ENCODE peak calls at places on chromosomes 7 and 10, in seven cellular contexts. X is heart left ventricle, N is uterus, D is kidney epithelial cell, V is astrocyte of the spinal cord, R is dorsolateral prefrontal cortex, O is nephron progenitor cell. E is an unnamed sample.

GRCh38 chr7:52413051-52413450 is 622.4 kb upstream of the POM121L12 start:
- DNase-seq in X (no peak), N (no peak), D (no peak), V (no peak), R (no peak), O (no peak), E (no peak)

GRCh38 chr10:102208311-102209035 is 17.6 kb upstream of the ELOVL3 start:
- DNase-seq in X (no peak), N (no peak), D (no peak), V (no peak), R (no peak), O (no peak), E (no peak)

GRCh38 chr10:86364551-86365345 is 1.8 kb downstream of the GRID1 start:
- DNase-seq in X (peak), N (no peak), D (no peak), V (no peak), R (peak), O (peak), E (no peak)

GRCh38 chr7:135673360-135673706 is 11.0 kb downstream of the STMP1 start:
- DNase-seq in X (no peak), N (no peak), D (no peak), V (peak), R (no peak), O (no peak), E (no peak)

GRCh38 chr7:155763721-155764431 is 48.4 kb downstream of the SHH start:
- DNase-seq in X (no peak), N (no peak), D (no peak), V (peak), R (no peak), O (no peak), E (no peak)

GRCh38 chr10:37495415-37495814 is 362.0 kb downstream of the ZNF248 start:
- DNase-seq in X (no peak), N (no peak), D (no peak), V (no peak), R (no peak), O (no peak), E (no peak)

GRCh38 chr10:112689327-112689726 is 242.3 kb downstream of the VTI1A start:
- DNase-seq in X (no peak), N (peak), D (no peak), V (no peak), R (no peak), O (peak), E (no peak)

GRCh38 chr10:110387983-110388681 is 83.4 kb upstream of the SMNDC1 start:
- DNase-seq in X (no peak), N (no peak), D (no peak), V (no peak), R (no peak), O (no peak), E (no peak)

GRCh38 chr7:50450691-50451051 is 521 bp upstream of the FIGNL1 start:
- DNase-seq in X (no peak), N (no peak), D (no peak), V (no peak), R (peak), O (no peak), E (no peak)

GRCh38 chr10:120827251-120827875 is 23.8 kb upstream of the WDR11 start:
- DNase-seq in X (no peak), N (no peak), D (no peak), V (no peak), R (no peak), O (no peak), E (no peak)

GRCh38 chr10:49837685-49838084 is 75.6 kb upstream of the OGDHL start:
- DNase-seq in X (no peak), N (no peak), D (no peak), V (no peak), R (no peak), O (no peak), E (no peak)

GRCh38 chr10:125140151-125140550 is 20.2 kb downstream of the CTBP2 start:
- DNase-seq in X (no peak), N (no peak), D (no peak), V (no peak), R (no peak), O (no peak), E (no peak)

GRCh38 chr7:150978136-150978789 is at the start of gene KCNH2:
- DNase-seq in X (peak), N (peak), D (no peak), V (no peak), R (peak), O (peak), E (no peak)

GRCh38 chr10:60098676-60099601 is 192.6 kb upstream of the CCDC6 start:
- DNase-seq in X (no peak), N (no peak), D (no peak), V (no peak), R (no peak), O (peak), E (no peak)

GRCh38 chr7:157233677-157234076 is 95.0 kb downstream of the UBE3C start:
- DNase-seq in X (no peak), N (no peak), D (no peak), V (peak), R (no peak), O (no peak), E (no peak)

GRCh38 chr7:80632074-80632473 is 6.4 kb upstream of the CD36 start:
- DNase-seq in X (no peak), N (no peak), D (no peak), V (no peak), R (no peak), O (no peak), E (no peak)

GRCh38 chr10:101071266-101071884 is 9.6 kb downstream of the KAZALD1 start:
- DNase-seq in X (no peak), N (no peak), D (no peak), V (no peak), R (no peak), O (no peak), E (no peak)

GRCh38 chr7:11716185-11716584 is 115.8 kb downstream of the THSD7A start:
- DNase-seq in X (no peak), N (no peak), D (peak), V (peak), R (no peak), O (no peak), E (no peak)

GRCh38 chr7:101066141-101066857 is 19.0 kb upstream of the TRIM56 start:
- DNase-seq in X (no peak), N (no peak), D (no peak), V (peak), R (no peak), O (peak), E (no peak)

GRCh38 chr10:128178319-128178937 is 52.2 kb upstream of the MKI67 start:
- DNase-seq in X (no peak), N (no peak), D (no peak), V (no peak), R (no peak), O (peak), E (no peak)

GRCh38 chr10:30510184-30510931 is 76.4 kb downstream of the MAP3K8 start:
- DNase-seq in X (no peak), N (peak), D (no peak), V (peak), R (no peak), O (no peak), E (no peak)

GRCh38 chr10:80260295-80261243 is 28.9 kb downstream of the MAT1A start:
- DNase-seq in X (no peak), N (no peak), D (no peak), V (no peak), R (no peak), O (peak), E (peak)

GRCh38 chr10:31063839-31064238 is 32.2 kb upstream of the ZNF438 start:
- DNase-seq in X (no peak), N (no peak), D (no peak), V (no peak), R (no peak), O (no peak), E (no peak)

GRCh38 chr7:1247527-1248041 is 14.9 kb downstream of the UNCX start:
- DNase-seq in X (peak), N (no peak), D (no peak), V (no peak), R (no peak), O (peak), E (no peak)

GRCh38 chr7:157056246-157056645 is 45.8 kb upstream of the MNX1 start:
- DNase-seq in X (no peak), N (no peak), D (no peak), V (no peak), R (no peak), O (no peak), E (no peak)

GRCh38 chr10:27285093-27285492 is 44.5 kb upstream of the ACBD5 start:
- DNase-seq in X (no peak), N (no peak), D (no peak), V (peak), R (no peak), O (no peak), E (no peak)

GRCh38 chr7:139884441-139884840 is 55.4 kb downstream of the TBXAS1 start:
- DNase-seq in X (no peak), N (no peak), D (no peak), V (no peak), R (no peak), O (no peak), E (no peak)

GRCh38 chr10:97072851-97073665 is 112.7 kb downstream of the SLIT1 start:
- DNase-seq in X (peak), N (peak), D (no peak), V (peak), R (peak), O (peak), E (peak)
- TF ChIP-seq CTCF in X (peak), N (peak), D (peak), V (peak), R (peak), O (no peak), E (peak)

GRCh38 chr7:142231716-142232115 is 26.1 kb downstream of the PRSS58 start:
- DNase-seq in X (no peak), N (no peak), D (no peak), V (no peak), R (no peak), O (peak), E (no peak)
- TF ChIP-seq CTCF in X (no peak), N (no peak), D (no peak), V (no peak), R (no peak), O (peak), E (peak)

GRCh38 chr10:99393683-99394082 is 36.7 kb downstream of the GOT1 start:
- DNase-seq in X (no peak), N (no peak), D (no peak), V (no peak), R (no peak), O (no peak), E (no peak)

GRCh38 chr10:99394256-99394655 is 36.2 kb downstream of the GOT1 start:
- DNase-seq in X (no peak), N (no peak), D (no peak), V (no peak), R (no peak), O (no peak), E (no peak)

GRCh38 chr10:99394761-99395386 is 35.5 kb downstream of the GOT1 start:
- DNase-seq in X (no peak), N (no peak), D (no peak), V (no peak), R (no peak), O (no peak), E (no peak)

GRCh38 chr10:99395750-99396445 is 34.5 kb downstream of the GOT1 start:
- DNase-seq in X (no peak), N (no peak), D (peak), V (peak), R (no peak), O (no peak), E (no peak)

DNA sequence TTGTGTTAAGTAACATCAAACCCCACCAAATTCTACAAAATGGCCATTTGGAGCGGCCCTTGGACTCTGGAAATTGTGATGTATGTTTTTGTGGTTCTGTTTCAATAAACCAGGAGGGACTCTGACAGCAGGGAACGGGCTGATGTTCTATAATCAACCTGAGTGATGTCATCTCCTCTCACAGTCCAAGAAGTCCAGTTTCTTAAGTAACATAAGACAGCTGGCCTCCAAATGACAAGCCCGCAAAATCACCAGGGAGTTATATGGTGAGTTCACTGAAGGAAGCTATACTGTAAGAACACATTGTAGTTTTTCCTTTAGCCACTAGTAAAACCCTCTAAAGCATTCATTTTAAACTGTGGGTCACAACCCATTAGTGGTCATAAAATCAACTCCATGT is 34.0 kb downstream of the GOT1 start:
- DNase-seq in X (no peak), N (no peak), D (peak), V (peak), R (no peak), O (no peak), E (no peak)
- TF ChIP-seq CTCF in X (no peak), N (no peak), D (no peak), V (no peak), R (no peak), O (no peak), E (no peak)

GRCh38 chr7:34672430-34672829 is 14.4 kb downstream of the NPSR1 start:
- DNase-seq in X (no peak), N (no peak), D (peak), V (peak), R (no peak), O (no peak), E (no peak)

GRCh38 chr7:34673066-34673465 is 15.0 kb downstream of the NPSR1 start:
- DNase-seq in X (no peak), N (no peak), D (no peak), V (no peak), R (no peak), O (no peak), E (no peak)

GRCh38 chr7:34677491-34677890 is 19.5 kb downstream of the NPSR1 start:
- DNase-seq in X (no peak), N (no peak), D (no peak), V (no peak), R (no peak), O (no peak), E (no peak)

DNA sequence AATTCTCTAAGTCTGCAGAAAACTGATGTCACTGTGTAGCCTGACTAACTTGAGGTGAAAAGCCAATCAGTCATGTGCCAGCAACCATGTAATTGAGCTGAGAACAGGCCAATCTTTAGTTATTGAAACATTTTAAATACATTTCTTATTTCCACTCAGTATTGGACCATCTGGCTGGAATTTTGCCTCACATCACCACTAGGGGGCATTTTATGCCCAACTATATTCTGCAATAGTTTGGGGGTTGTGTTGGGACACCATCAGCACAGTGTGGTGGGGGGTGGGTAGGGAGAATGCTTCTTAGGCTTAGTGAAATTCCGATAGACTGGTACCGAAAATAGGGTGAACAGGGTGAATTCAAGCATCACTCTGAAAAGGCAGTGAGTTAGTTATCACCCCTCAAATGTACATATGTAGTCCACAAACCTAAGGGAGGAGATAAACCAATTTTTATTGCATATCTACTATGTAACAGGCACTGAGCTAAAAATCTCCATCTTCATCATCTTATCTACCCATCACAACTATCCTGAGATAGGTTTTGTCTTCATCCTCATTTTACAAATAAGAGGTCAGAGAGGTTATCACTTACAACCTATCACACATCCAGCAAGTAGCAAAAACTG is 17.8 kb downstream of the NPSR1 start:
- DNase-seq in X (no peak), N (no peak), D (no peak), V (peak), R (no peak), O (peak), E (no peak)
- TF ChIP-seq CTCF in X (peak), N (no peak), D (peak), V (peak), R (peak), O (peak), E (peak)

DNA sequence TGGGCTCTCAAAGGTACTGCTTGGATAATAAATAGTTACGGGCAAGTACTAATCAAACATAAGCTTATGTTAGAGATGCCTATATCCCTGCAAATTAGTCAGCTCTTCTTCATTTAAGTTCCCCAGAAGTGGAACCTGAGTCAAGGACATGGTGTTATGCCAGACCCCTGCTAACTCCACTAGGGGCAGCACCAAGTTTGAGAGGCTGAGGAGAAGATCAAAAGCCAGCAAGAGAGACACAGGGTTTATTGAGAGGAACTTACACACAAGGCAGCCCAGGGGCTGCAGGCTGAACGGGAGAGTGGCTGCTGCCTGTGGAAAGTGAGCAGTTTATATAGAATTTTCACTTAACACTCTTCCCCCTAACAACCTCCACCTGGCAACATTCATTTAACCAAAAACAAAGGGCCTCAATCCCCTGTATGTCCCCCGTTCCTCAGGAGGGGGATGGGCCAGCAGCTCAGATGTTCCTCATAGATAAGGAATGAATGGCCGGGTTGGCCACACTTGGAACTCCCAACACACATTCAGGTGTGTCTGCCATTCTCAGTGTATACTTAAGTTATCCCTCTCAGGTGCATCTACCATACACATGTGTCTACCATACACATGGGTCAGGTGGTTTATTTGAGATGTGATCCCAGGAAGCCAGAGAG is 62.6 kb upstream of the GHITM start:
- DNase-seq in X (no peak), N (peak), D (no peak), V (peak), R (no peak), O (no peak), E (no peak)
- TF ChIP-seq CTCF in X (no peak), N (no peak), D (peak), V (peak), R (no peak), O (peak), E (peak)

E was measured in osteocyte.